ENCODE peak calls at places on chromosomes 5 and 9, in ten cellular contexts. One of them, this sample, is unnamed.

GRCh38 chr5:133145436-133146143 is 93.8 kb downstream of the HSPA4 start:
- DNase-seq in fibroblast of lung: no peak
- DNase-seq in endodermal cell: no peak
- DNase-seq in NCI-H146: no peak
- DNase-seq in NCI-H524: no peak
- DNase-seq in PC-3: no peak
- DNase-seq in M059J: no peak
- DNase-seq in NCI-H774: no peak
- DNase-seq in activated naive CD8-positive, alpha-beta T cell treated with anti-CD3 and anti-CD28 coated beads, Interleukin-2, amount 50 U/mL, for 24 hours: no peak
- DNase-seq in LoVo: no peak
- DNase-seq in this sample: no peak

GRCh38 chr5:83703059-83703458 is 17.6 kb downstream of the HAPLN1 start:
- DNase-seq in fibroblast of lung: no peak
- DNase-seq in endodermal cell: no peak
- DNase-seq in NCI-H146: no peak
- DNase-seq in NCI-H524: no peak
- DNase-seq in PC-3: no peak
- DNase-seq in M059J: no peak
- DNase-seq in NCI-H774: no peak
- DNase-seq in activated naive CD8-positive, alpha-beta T cell treated with anti-CD3 and anti-CD28 coated beads, Interleukin-2, amount 50 U/mL, for 24 hours: no peak
- DNase-seq in LoVo: no peak
- DNase-seq in this sample: no peak

GRCh38 chr5:54009357-54009756 is 301.0 kb downstream of the ARL15 start:
- DNase-seq in fibroblast of lung: no peak
- DNase-seq in endodermal cell: no peak
- DNase-seq in NCI-H146: no peak
- DNase-seq in NCI-H524: no peak
- DNase-seq in PC-3: no peak
- DNase-seq in M059J: no peak
- DNase-seq in NCI-H774: no peak
- DNase-seq in activated naive CD8-positive, alpha-beta T cell treated with anti-CD3 and anti-CD28 coated beads, Interleukin-2, amount 50 U/mL, for 24 hours: no peak
- DNase-seq in LoVo: no peak
- DNase-seq in this sample: no peak

GRCh38 chr5:57004800-57005199 is 52.9 kb upstream of the MIER3 start:
- DNase-seq in fibroblast of lung: no peak
- DNase-seq in endodermal cell: peak; percentile 51
- DNase-seq in NCI-H146: no peak
- DNase-seq in NCI-H524: no peak
- DNase-seq in PC-3: peak; percentile 88
- DNase-seq in M059J: peak; percentile 12
- DNase-seq in NCI-H774: no peak
- DNase-seq in activated naive CD8-positive, alpha-beta T cell treated with anti-CD3 and anti-CD28 coated beads, Interleukin-2, amount 50 U/mL, for 24 hours: no peak
- DNase-seq in LoVo: peak; percentile 92
- DNase-seq in this sample: no peak

GRCh38 chr9:127545196-127546124 is 66.6 kb upstream of the STXBP1 start:
- DNase-seq in fibroblast of lung: peak; percentile 88
- DNase-seq in endodermal cell: peak; percentile 82
- DNase-seq in NCI-H146: peak; percentile 62
- DNase-seq in NCI-H524: no peak
- DNase-seq in PC-3: peak; percentile 75
- DNase-seq in M059J: peak; percentile 96
- DNase-seq in NCI-H774: peak; percentile 74
- DNase-seq in activated naive CD8-positive, alpha-beta T cell treated with anti-CD3 and anti-CD28 coated beads, Interleukin-2, amount 50 U/mL, for 24 hours: no peak
- DNase-seq in LoVo: peak; percentile 79
- DNase-seq in this sample: no peak

GRCh38 chr5:121969660-121970295 is 8.0 kb downstream of the SRFBP1 start:
- DNase-seq in fibroblast of lung: peak; percentile 67
- DNase-seq in endodermal cell: no peak
- DNase-seq in NCI-H146: no peak
- DNase-seq in NCI-H524: no peak
- DNase-seq in PC-3: peak; percentile 37
- DNase-seq in M059J: peak; percentile 51
- DNase-seq in NCI-H774: no peak
- DNase-seq in activated naive CD8-positive, alpha-beta T cell treated with anti-CD3 and anti-CD28 coated beads, Interleukin-2, amount 50 U/mL, for 24 hours: no peak
- DNase-seq in LoVo: no peak
- DNase-seq in this sample: no peak

GRCh38 chr9:613771-614347 is 227.6 kb upstream of the DMRT1 start:
- DNase-seq in fibroblast of lung: peak; percentile 89
- DNase-seq in endodermal cell: peak; percentile 90
- DNase-seq in NCI-H146: no peak
- DNase-seq in NCI-H524: peak; percentile 49
- DNase-seq in PC-3: peak; percentile 77
- DNase-seq in M059J: peak; percentile 93
- DNase-seq in NCI-H774: peak; percentile 22
- DNase-seq in activated naive CD8-positive, alpha-beta T cell treated with anti-CD3 and anti-CD28 coated beads, Interleukin-2, amount 50 U/mL, for 24 hours: peak; percentile 50
- DNase-seq in LoVo: peak; percentile 16
- DNase-seq in this sample: peak; percentile 93

GRCh38 chr5:50666261-50667078 is at the start of gene PARP8:
- DNase-seq in fibroblast of lung: peak; percentile 36
- DNase-seq in endodermal cell: peak; percentile 90
- DNase-seq in NCI-H146: peak; percentile 74
- DNase-seq in NCI-H524: peak; percentile 14
- DNase-seq in PC-3: no peak
- DNase-seq in M059J: peak; percentile 22
- DNase-seq in NCI-H774: peak; percentile 27
- DNase-seq in activated naive CD8-positive, alpha-beta T cell treated with anti-CD3 and anti-CD28 coated beads, Interleukin-2, amount 50 U/mL, for 24 hours: peak; percentile 51
- DNase-seq in LoVo: peak; percentile 49
- DNase-seq in this sample: peak; percentile 92

GRCh38 chr9:34384368-34385165 is 7.9 kb upstream of the MYORG start:
- DNase-seq in fibroblast of lung: no peak
- DNase-seq in endodermal cell: peak; percentile 15
- DNase-seq in NCI-H146: no peak
- DNase-seq in NCI-H524: no peak
- DNase-seq in PC-3: no peak
- DNase-seq in M059J: no peak
- DNase-seq in NCI-H774: no peak
- DNase-seq in activated naive CD8-positive, alpha-beta T cell treated with anti-CD3 and anti-CD28 coated beads, Interleukin-2, amount 50 U/mL, for 24 hours: no peak
- DNase-seq in LoVo: no peak
- DNase-seq in this sample: no peak

GRCh38 chr9:70421272-70422180 is 7.1 kb upstream of the KLF9 start:
- DNase-seq in fibroblast of lung: peak; percentile 64
- DNase-seq in endodermal cell: no peak
- DNase-seq in NCI-H146: peak; percentile 3
- DNase-seq in NCI-H524: no peak
- DNase-seq in PC-3: no peak
- DNase-seq in M059J: peak; percentile 58
- DNase-seq in NCI-H774: no peak
- DNase-seq in activated naive CD8-positive, alpha-beta T cell treated with anti-CD3 and anti-CD28 coated beads, Interleukin-2, amount 50 U/mL, for 24 hours: no peak
- DNase-seq in LoVo: no peak
- DNase-seq in this sample: peak; percentile 49

GRCh38 chr9:127683723-127684122 is 23.1 kb upstream of the CFAP157 start:
- DNase-seq in fibroblast of lung: peak; percentile 46
- DNase-seq in endodermal cell: no peak
- DNase-seq in NCI-H146: no peak
- DNase-seq in NCI-H524: no peak
- DNase-seq in PC-3: no peak
- DNase-seq in M059J: peak; percentile 87
- DNase-seq in NCI-H774: no peak
- DNase-seq in activated naive CD8-positive, alpha-beta T cell treated with anti-CD3 and anti-CD28 coated beads, Interleukin-2, amount 50 U/mL, for 24 hours: no peak
- DNase-seq in LoVo: no peak
- DNase-seq in this sample: no peak

GRCh38 chr5:139272471-139273321 is 20.8 kb upstream of the MATR3 start:
- DNase-seq in fibroblast of lung: peak; percentile 64
- DNase-seq in endodermal cell: no peak
- DNase-seq in NCI-H146: peak; percentile 55
- DNase-seq in NCI-H524: no peak
- DNase-seq in PC-3: no peak
- DNase-seq in M059J: peak; percentile 86
- DNase-seq in NCI-H774: peak; percentile 43
- DNase-seq in activated naive CD8-positive, alpha-beta T cell treated with anti-CD3 and anti-CD28 coated beads, Interleukin-2, amount 50 U/mL, for 24 hours: no peak
- DNase-seq in LoVo: peak; percentile 75
- DNase-seq in this sample: no peak

GRCh38 chr9:78292026-78292425 is 4.9 kb upstream of the PSAT1 start:
- DNase-seq in fibroblast of lung: no peak
- DNase-seq in endodermal cell: no peak
- DNase-seq in NCI-H146: no peak
- DNase-seq in NCI-H524: no peak
- DNase-seq in PC-3: no peak
- DNase-seq in M059J: no peak
- DNase-seq in NCI-H774: no peak
- DNase-seq in activated naive CD8-positive, alpha-beta T cell treated with anti-CD3 and anti-CD28 coated beads, Interleukin-2, amount 50 U/mL, for 24 hours: no peak
- DNase-seq in LoVo: no peak
- DNase-seq in this sample: no peak

GRCh38 chr5:15719784-15720183 is 219.8 kb downstream of the FBXL7 start:
- DNase-seq in fibroblast of lung: no peak
- DNase-seq in endodermal cell: no peak
- DNase-seq in NCI-H146: no peak
- DNase-seq in NCI-H524: no peak
- DNase-seq in PC-3: no peak
- DNase-seq in M059J: peak; percentile 31
- DNase-seq in NCI-H774: no peak
- DNase-seq in activated naive CD8-positive, alpha-beta T cell treated with anti-CD3 and anti-CD28 coated beads, Interleukin-2, amount 50 U/mL, for 24 hours: no peak
- DNase-seq in LoVo: no peak
- DNase-seq in this sample: no peak

GRCh38 chr5:142853682-142854081 is 83.5 kb downstream of the ARHGAP26 start:
- DNase-seq in fibroblast of lung: no peak
- DNase-seq in endodermal cell: no peak
- DNase-seq in NCI-H146: no peak
- DNase-seq in NCI-H524: no peak
- DNase-seq in PC-3: no peak
- DNase-seq in M059J: no peak
- DNase-seq in NCI-H774: no peak
- DNase-seq in activated naive CD8-positive, alpha-beta T cell treated with anti-CD3 and anti-CD28 coated beads, Interleukin-2, amount 50 U/mL, for 24 hours: no peak
- DNase-seq in LoVo: no peak
- DNase-seq in this sample: no peak

GRCh38 chr5:174272671-174273070 is 227.2 kb downstream of the NSG2 start:
- DNase-seq in fibroblast of lung: no peak
- DNase-seq in endodermal cell: no peak
- DNase-seq in NCI-H146: no peak
- DNase-seq in NCI-H524: no peak
- DNase-seq in PC-3: no peak
- DNase-seq in M059J: no peak
- DNase-seq in NCI-H774: no peak
- DNase-seq in activated naive CD8-positive, alpha-beta T cell treated with anti-CD3 and anti-CD28 coated beads, Interleukin-2, amount 50 U/mL, for 24 hours: no peak
- DNase-seq in LoVo: no peak
- DNase-seq in this sample: no peak

GRCh38 chr9:128428644-128429504 is 8.2 kb downstream of the CERCAM start:
- DNase-seq in fibroblast of lung: peak; percentile 82
- DNase-seq in endodermal cell: no peak
- DNase-seq in NCI-H146: no peak
- DNase-seq in NCI-H524: no peak
- DNase-seq in PC-3: no peak
- DNase-seq in M059J: no peak
- DNase-seq in NCI-H774: no peak
- DNase-seq in activated naive CD8-positive, alpha-beta T cell treated with anti-CD3 and anti-CD28 coated beads, Interleukin-2, amount 50 U/mL, for 24 hours: no peak
- DNase-seq in LoVo: no peak
- DNase-seq in this sample: no peak

GRCh38 chr5:74433255-74434123 is 207.0 kb downstream of the ENC1 start:
- DNase-seq in fibroblast of lung: peak; percentile 90
- DNase-seq in endodermal cell: peak; percentile 54
- DNase-seq in NCI-H146: no peak
- DNase-seq in NCI-H524: no peak
- DNase-seq in PC-3: peak; percentile 8
- DNase-seq in M059J: peak; percentile 74
- DNase-seq in NCI-H774: no peak
- DNase-seq in activated naive CD8-positive, alpha-beta T cell treated with anti-CD3 and anti-CD28 coated beads, Interleukin-2, amount 50 U/mL, for 24 hours: no peak
- DNase-seq in LoVo: no peak
- DNase-seq in this sample: no peak

GRCh38 chr5:125251703-125252102 is 505.3 kb upstream of the ZNF608 start:
- DNase-seq in fibroblast of lung: no peak
- DNase-seq in endodermal cell: no peak
- DNase-seq in NCI-H146: no peak
- DNase-seq in NCI-H524: no peak
- DNase-seq in PC-3: no peak
- DNase-seq in M059J: no peak
- DNase-seq in NCI-H774: no peak
- DNase-seq in activated naive CD8-positive, alpha-beta T cell treated with anti-CD3 and anti-CD28 coated beads, Interleukin-2, amount 50 U/mL, for 24 hours: no peak
- DNase-seq in LoVo: no peak
- DNase-seq in this sample: no peak

GRCh38 chr5:169290895-169291294 is 10.0 kb downstream of the SLIT3 start:
- DNase-seq in fibroblast of lung: peak; percentile 52
- DNase-seq in endodermal cell: peak; percentile 10
- DNase-seq in NCI-H146: no peak
- DNase-seq in NCI-H524: no peak
- DNase-seq in PC-3: peak; percentile 27
- DNase-seq in M059J: peak; percentile 62
- DNase-seq in NCI-H774: no peak
- DNase-seq in activated naive CD8-positive, alpha-beta T cell treated with anti-CD3 and anti-CD28 coated beads, Interleukin-2, amount 50 U/mL, for 24 hours: no peak
- DNase-seq in LoVo: no peak
- DNase-seq in this sample: no peak

GRCh38 chr5:116864157-116864837 is 289.7 kb upstream of the SEMA6A start:
- DNase-seq in fibroblast of lung: peak; percentile 3
- DNase-seq in endodermal cell: peak; percentile 89
- DNase-seq in NCI-H146: no peak
- DNase-seq in NCI-H524: no peak
- DNase-seq in PC-3: no peak
- DNase-seq in M059J: no peak
- DNase-seq in NCI-H774: no peak
- DNase-seq in activated naive CD8-positive, alpha-beta T cell treated with anti-CD3 and anti-CD28 coated beads, Interleukin-2, amount 50 U/mL, for 24 hours: no peak
- DNase-seq in LoVo: no peak
- DNase-seq in this sample: no peak

This sample was measured in lower leg skin.